ENCODE peak calls at places on chromosomes 4 and X, in eight cellular contexts. S is AG09309; B is HTR-8/SVneo; M is NCI-H774; N is WTC11; Q is NAMALWA; D is progenitor cell of endocrine pancreas; G is stimulated activated CD4-positive, alpha-beta T cell treated with anti-CD3 and anti-CD28 coated beads, Interleukin-2, amount 100 ng/mL, for 24 hours. I is an unnamed sample.

GRCh38 chr4:38133711-38134480 is 173.7 kb downstream of the PTTG2 start:
- DNase-seq in S (no peak), B (no peak), M (no peak), N (no peak), Q (no peak), D (no peak), G (no peak), I (no peak)

GRCh38 chr4:54566608-54567007 is 91.1 kb upstream of the KIT start:
- DNase-seq in S (no peak), B (no peak), M (peak; percentile 45), N (no peak), Q (no peak), D (no peak), G (no peak), I (no peak)

GRCh38 chr4:113300384-113301011 is 251.0 kb downstream of the ANK2 start:
- DNase-seq in S (peak; percentile 63), B (no peak), M (no peak), N (no peak), Q (no peak), D (no peak), G (no peak), I (no peak)

GRCh38 chrX:10854594-10854993 is 234.2 kb upstream of the MID1 start:
- DNase-seq in S (no peak), B (no peak), M (no peak), N (no peak), Q (no peak), D (no peak), G (no peak), I (no peak)

GRCh38 chr4:151415978-151416377 is 7.0 kb downstream of the FHIP1A start:
- DNase-seq in S (peak; percentile 46), B (peak; percentile 44), M (no peak), N (no peak), Q (no peak), D (no peak), G (no peak), I (no peak)

GRCh38 chrX:106613277-106613676 is 1.5 kb downstream of the RADX start:
- DNase-seq in S (no peak), B (no peak), M (no peak), N (no peak), Q (no peak), D (no peak), G (no peak), I (no peak)

GRCh38 chr4:1539132-1539755 is 133.0 kb upstream of the NKX1-1 start:
- DNase-seq in S (no peak), B (no peak), M (no peak), N (no peak), Q (no peak), D (no peak), G (no peak), I (no peak)

GRCh38 chr4:26584725-26585124 is 841 bp downstream of the TBC1D19 start:
- DNase-seq in S (no peak), B (no peak), M (no peak), N (no peak), Q (no peak), D (no peak), G (no peak), I (no peak)

GRCh38 chrX:71225661-71226060 is 2.6 kb downstream of the GJB1 start:
- DNase-seq in S (no peak), B (peak; percentile 60), M (no peak), N (no peak), Q (no peak), D (no peak), G (no peak), I (no peak)

GRCh38 chr4:3706111-3706511 is 60.1 kb upstream of the ADRA2C start:
- DNase-seq in S (no peak), B (no peak), M (no peak), N (no peak), Q (no peak), D (no peak), G (no peak), I (no peak)

GRCh38 chr4:1207603-1208265 is 35.4 kb upstream of the SPON2 start:
- DNase-seq in S (no peak), B (no peak), M (no peak), N (peak; percentile 11), Q (no peak), D (no peak), G (no peak), I (no peak)

GRCh38 chr4:860561-860960 is 34.6 kb upstream of the CPLX1 start:
- DNase-seq in S (no peak), B (no peak), M (no peak), N (no peak), Q (no peak), D (no peak), G (no peak), I (no peak)

GRCh38 chrX:57368158-57368557 is 81.7 kb downstream of the FAAH2 start:
- DNase-seq in S (no peak), B (no peak), M (no peak), N (no peak), Q (no peak), D (no peak), G (no peak), I (no peak)

GRCh38 chrX:136584545-136584944 is 52.5 kb downstream of the VGLL1 start:
- DNase-seq in S (no peak), B (no peak), M (no peak), N (no peak), Q (no peak), D (no peak), G (peak; percentile 40), I (no peak)

GRCh38 chrX:132618810-132619209 is 130.0 kb upstream of the MBNL3 start:
- DNase-seq in S (no peak), B (no peak), M (no peak), N (no peak), Q (no peak), D (no peak), G (no peak), I (no peak)

GRCh38 chrX:37652053-37652452 is 33.5 kb upstream of the XK start:
- DNase-seq in S (no peak), B (no peak), M (no peak), N (peak; percentile 13), Q (no peak), D (no peak), G (no peak), I (no peak)

GRCh38 chr4:8278009-8278395 is 8.4 kb downstream of the HTRA3 start:
- DNase-seq in S (no peak), B (no peak), M (no peak), N (no peak), Q (no peak), D (no peak), G (no peak), I (no peak)

GRCh38 chrX:15854080-15854655 is 445 bp downstream of the AP1S2 start:
- DNase-seq in S (no peak), B (peak; percentile 41), M (no peak), N (peak; percentile 54), Q (peak; percentile 43), D (peak; percentile 57), G (peak; percentile 45), I (peak; percentile 42)

GRCh38 chrX:31260351-31260750 is 188.5 kb upstream of the FTHL17 start:
- DNase-seq in S (no peak), B (no peak), M (no peak), N (no peak), Q (no peak), D (no peak), G (no peak), I (no peak)

GRCh38 chr4:56434599-56435000 is 815 bp downstream of the PPAT start:
- DNase-seq in S (no peak), B (no peak), M (peak; percentile 59), N (no peak), Q (no peak), D (no peak), G (no peak), I (no peak)

GRCh38 chr4:137663376-137664054 is 131.2 kb upstream of the PCDH18 start:
- DNase-seq in S (no peak), B (no peak), M (no peak), N (no peak), Q (no peak), D (no peak), G (no peak), I (no peak)

GRCh38 chrX:150623583-150623982 is 55.2 kb downstream of the MTM1 start:
- DNase-seq in S (no peak), B (no peak), M (no peak), N (no peak), Q (no peak), D (no peak), G (no peak), I (no peak)

GRCh38 chr4:99998062-99998880 is 48.2 kb upstream of the H2AZ1 start:
- DNase-seq in S (no peak), B (no peak), M (peak; percentile 3), N (no peak), Q (peak; percentile 51), D (no peak), G (no peak), I (no peak)

GRCh38 chr4:1541449-1542225 is 135.4 kb upstream of the NKX1-1 start:
- DNase-seq in S (no peak), B (no peak), M (no peak), N (no peak), Q (no peak), D (no peak), G (no peak), I (no peak)

GRCh38 chr4:109016200-109016599 is 253.3 kb upstream of the ETNPPL start:
- DNase-seq in S (no peak), B (no peak), M (no peak), N (no peak), Q (no peak), D (no peak), G (no peak), I (no peak)

GRCh38 chrX:12970691-12971202 is 4.2 kb upstream of the TMSB4X start:
- DNase-seq in S (no peak), B (no peak), M (no peak), N (peak; percentile 12), Q (no peak), D (no peak), G (no peak), I (peak; percentile 75)

GRCh38 chrX:133634416-133634815 is 219.1 kb upstream of the GPC4 start:
- DNase-seq in S (no peak), B (no peak), M (no peak), N (no peak), Q (no peak), D (no peak), G (no peak), I (no peak)

GRCh38 chr4:11301075-11301660 is 127.5 kb downstream of the HS3ST1 start:
- DNase-seq in S (no peak), B (no peak), M (no peak), N (no peak), Q (no peak), D (no peak), G (no peak), I (no peak)

I was measured in central memory CD4-positive, alpha-beta T cell.